ENCODE peak calls at places on chromosome 17, in six cellular contexts. One of them, this sample, is unnamed.
A peak's percentile ranks its signal among the peaks of the same experiment; 100 is the strongest.

GRCh38 chr17:67245694-67246397 is 850 bp upstream of the HELZ start:
- DNase-seq in tibial nerve: no peak
- DNase-seq in stomach: peak; percentile 46
- DNase-seq in sigmoid colon: no peak
- DNase-seq in K562: peak; percentile 72
- DNase-seq in upper lobe of left lung: peak; percentile 43
- DNase-seq in this sample: peak; percentile 62

GRCh38 chr17:27296427-27296979 is 2.6 kb downstream of the WSB1 start:
- DNase-seq in tibial nerve: no peak
- DNase-seq in stomach: no peak
- DNase-seq in sigmoid colon: no peak
- DNase-seq in K562: no peak
- DNase-seq in upper lobe of left lung: no peak
- DNase-seq in this sample: no peak

GRCh38 chr17:82198092-82198491 is 14.6 kb downstream of the CCDC57 start:
- DNase-seq in tibial nerve: no peak
- DNase-seq in stomach: no peak
- DNase-seq in sigmoid colon: no peak
- DNase-seq in K562: no peak
- DNase-seq in upper lobe of left lung: no peak
- DNase-seq in this sample: no peak

GRCh38 chr17:4599505-4600281 is 15.4 kb downstream of the SMTNL2 start:
- DNase-seq in tibial nerve: no peak
- DNase-seq in stomach: no peak
- DNase-seq in sigmoid colon: peak; percentile 75
- DNase-seq in K562: peak; percentile 31
- DNase-seq in upper lobe of left lung: no peak
- DNase-seq in this sample: no peak

GRCh38 chr17:79938696-79939435 is 96.8 kb downstream of the TBC1D16 start:
- DNase-seq in tibial nerve: no peak
- DNase-seq in stomach: no peak
- DNase-seq in sigmoid colon: no peak
- DNase-seq in K562: no peak
- DNase-seq in upper lobe of left lung: no peak
- DNase-seq in this sample: no peak

GRCh38 chr17:47615766-47616424 is 33.8 kb upstream of the KPNB1 start:
- DNase-seq in tibial nerve: no peak
- DNase-seq in stomach: no peak
- DNase-seq in sigmoid colon: no peak
- DNase-seq in K562: peak; percentile 27
- DNase-seq in upper lobe of left lung: no peak
- DNase-seq in this sample: no peak

GRCh38 chr17:37489197-37490001 is at the start of gene DUSP14:
- DNase-seq in tibial nerve: peak; percentile 34
- DNase-seq in stomach: peak; percentile 82
- DNase-seq in sigmoid colon: peak; percentile 91
- DNase-seq in K562: peak; percentile 96
- DNase-seq in upper lobe of left lung: peak; percentile 71
- DNase-seq in this sample: peak; percentile 81

GRCh38 chr17:56292010-56292409 is 138.7 kb downstream of the ANKFN1 start:
- DNase-seq in tibial nerve: no peak
- DNase-seq in stomach: no peak
- DNase-seq in sigmoid colon: no peak
- DNase-seq in K562: no peak
- DNase-seq in upper lobe of left lung: no peak
- DNase-seq in this sample: no peak

GRCh38 chr17:82031303-82031884 is at the start of gene RAC3:
- DNase-seq in tibial nerve: no peak
- DNase-seq in stomach: no peak
- DNase-seq in sigmoid colon: no peak
- DNase-seq in K562: peak; percentile 57
- DNase-seq in upper lobe of left lung: no peak
- DNase-seq in this sample: no peak

GRCh38 chr17:48439875-48440505 is 10.0 kb upstream of the SKAP1 start:
- DNase-seq in tibial nerve: no peak
- DNase-seq in stomach: peak; percentile 28
- DNase-seq in sigmoid colon: no peak
- DNase-seq in K562: no peak
- DNase-seq in upper lobe of left lung: no peak
- DNase-seq in this sample: no peak

GRCh38 chr17:65208753-65209152 is 71.6 kb downstream of the RGS9 start:
- DNase-seq in tibial nerve: no peak
- DNase-seq in stomach: no peak
- DNase-seq in sigmoid colon: no peak
- DNase-seq in K562: no peak
- DNase-seq in upper lobe of left lung: no peak
- DNase-seq in this sample: no peak

GRCh38 chr17:2011421-2012371 is 13.4 kb downstream of the RTN4RL1 start:
- DNase-seq in tibial nerve: peak; percentile 55
- DNase-seq in stomach: peak; percentile 73
- DNase-seq in sigmoid colon: no peak
- DNase-seq in K562: no peak
- DNase-seq in upper lobe of left lung: peak; percentile 79
- DNase-seq in this sample: peak; percentile 68

GRCh38 chr17:66959641-66960375 is 4.7 kb upstream of the CACNG4 start:
- DNase-seq in tibial nerve: no peak
- DNase-seq in stomach: no peak
- DNase-seq in sigmoid colon: no peak
- DNase-seq in K562: no peak
- DNase-seq in upper lobe of left lung: no peak
- DNase-seq in this sample: no peak

GRCh38 chr17:40329981-40330794 is 21.2 kb downstream of the RARA start:
- DNase-seq in tibial nerve: no peak
- DNase-seq in stomach: peak; percentile 76
- DNase-seq in sigmoid colon: peak; percentile 85
- DNase-seq in K562: peak; percentile 40
- DNase-seq in upper lobe of left lung: peak; percentile 81
- DNase-seq in this sample: peak; percentile 60

GRCh38 chr17:44071198-44071520 is 624 bp downstream of the G6PC3 start:
- DNase-seq in tibial nerve: peak; percentile 34
- DNase-seq in stomach: no peak
- DNase-seq in sigmoid colon: no peak
- DNase-seq in K562: no peak
- DNase-seq in upper lobe of left lung: no peak
- DNase-seq in this sample: no peak

GRCh38 chr17:1224330-1224729 is 44.5 kb upstream of the ABR start:
- DNase-seq in tibial nerve: no peak
- DNase-seq in stomach: no peak
- DNase-seq in sigmoid colon: no peak
- DNase-seq in K562: no peak
- DNase-seq in upper lobe of left lung: no peak
- DNase-seq in this sample: peak; percentile 33

GRCh38 chr17:79933863-79934652 is 94.8 kb upstream of the CBX4 start:
- DNase-seq in tibial nerve: no peak
- DNase-seq in stomach: peak; percentile 71
- DNase-seq in sigmoid colon: no peak
- DNase-seq in K562: no peak
- DNase-seq in upper lobe of left lung: peak; percentile 73
- DNase-seq in this sample: peak; percentile 73

GRCh38 chr17:10114931-10115535 is 83.4 kb downstream of the GAS7 start:
- DNase-seq in tibial nerve: peak; percentile 91
- DNase-seq in stomach: peak; percentile 69
- DNase-seq in sigmoid colon: peak; percentile 98
- DNase-seq in K562: no peak
- DNase-seq in upper lobe of left lung: peak; percentile 91
- DNase-seq in this sample: peak; percentile 84

GRCh38 chr17:538096-538973 is 176.3 kb downstream of the VPS53 start:
- DNase-seq in tibial nerve: no peak
- DNase-seq in stomach: no peak
- DNase-seq in sigmoid colon: no peak
- DNase-seq in K562: no peak
- DNase-seq in upper lobe of left lung: no peak
- DNase-seq in this sample: no peak

GRCh38 chr17:7317161-7317803 is 2.1 kb upstream of the GPS2 start:
- DNase-seq in tibial nerve: no peak
- DNase-seq in stomach: no peak
- DNase-seq in sigmoid colon: no peak
- DNase-seq in K562: no peak
- DNase-seq in upper lobe of left lung: no peak
- DNase-seq in this sample: no peak

GRCh38 chr17:7313890-7314718 is 1.1 kb downstream of the GPS2 start:
- DNase-seq in tibial nerve: no peak
- DNase-seq in stomach: no peak
- DNase-seq in sigmoid colon: no peak
- DNase-seq in K562: no peak
- DNase-seq in upper lobe of left lung: no peak
- DNase-seq in this sample: no peak

GRCh38 chr17:7313028-7313889 is 1.9 kb downstream of the GPS2 start:
- DNase-seq in tibial nerve: no peak
- DNase-seq in stomach: no peak
- DNase-seq in sigmoid colon: no peak
- DNase-seq in K562: no peak
- DNase-seq in upper lobe of left lung: no peak
- DNase-seq in this sample: no peak

GRCh38 chr17:7315570-7316243 is 547 bp upstream of the GPS2 start:
- DNase-seq in tibial nerve: no peak
- DNase-seq in stomach: peak; percentile 77
- DNase-seq in sigmoid colon: peak; percentile 73
- DNase-seq in K562: no peak
- DNase-seq in upper lobe of left lung: peak; percentile 43
- DNase-seq in this sample: no peak

GRCh38 chr17:7314719-7315569 is at the start of gene GPS2:
- DNase-seq in tibial nerve: peak; percentile 88
- DNase-seq in stomach: peak; percentile 97
- DNase-seq in sigmoid colon: peak; percentile 96
- DNase-seq in K562: peak; percentile 78
- DNase-seq in upper lobe of left lung: peak; percentile 94
- DNase-seq in this sample: peak; percentile 96
- TF ChIP-seq POLR2A in tibial nerve: peak; percentile 70
- TF ChIP-seq POLR2A in stomach: peak; percentile 27
- TF ChIP-seq POLR2A in sigmoid colon: peak; percentile 55
- TF ChIP-seq POLR2A in K562: peak; percentile 73
- TF ChIP-seq POLR2A in upper lobe of left lung: peak; percentile 65
- TF ChIP-seq POLR2A in this sample: peak; percentile 82

GRCh38 chr17:38620551-38621277 is 15.0 kb upstream of the SRCIN1 start:
- DNase-seq in tibial nerve: no peak
- DNase-seq in stomach: no peak
- DNase-seq in sigmoid colon: no peak
- DNase-seq in K562: no peak
- DNase-seq in upper lobe of left lung: no peak
- DNase-seq in this sample: no peak
- TF ChIP-seq EP300 in tibial nerve: no peak
- TF ChIP-seq EP300 in stomach: no peak
- TF ChIP-seq EP300 in sigmoid colon: no peak
- TF ChIP-seq EP300 in K562: no peak
- TF ChIP-seq EP300 in upper lobe of left lung: no peak
- TF ChIP-seq EP300 in this sample: no peak

GRCh38 chr17:11952610-11953009 is 44.7 kb downstream of the ZNF18 start:
- DNase-seq in tibial nerve: no peak
- DNase-seq in stomach: no peak
- DNase-seq in sigmoid colon: no peak
- DNase-seq in K562: no peak
- DNase-seq in upper lobe of left lung: no peak
- DNase-seq in this sample: no peak

GRCh38 chr17:11953924-11954323 is 43.4 kb downstream of the ZNF18 start:
- DNase-seq in tibial nerve: no peak
- DNase-seq in stomach: no peak
- DNase-seq in sigmoid colon: no peak
- DNase-seq in K562: no peak
- DNase-seq in upper lobe of left lung: no peak
- DNase-seq in this sample: no peak

GRCh38 chr17:11948791-11949190 is 48.5 kb downstream of the ZNF18 start:
- DNase-seq in tibial nerve: peak; percentile 28
- DNase-seq in stomach: no peak
- DNase-seq in sigmoid colon: no peak
- DNase-seq in K562: no peak
- DNase-seq in upper lobe of left lung: peak; percentile 27
- DNase-seq in this sample: no peak

GRCh38 chr17:11954961-11955360 is 42.3 kb downstream of the ZNF18 start:
- DNase-seq in tibial nerve: no peak
- DNase-seq in stomach: no peak
- DNase-seq in sigmoid colon: no peak
- DNase-seq in K562: no peak
- DNase-seq in upper lobe of left lung: no peak
- DNase-seq in this sample: no peak

DNA sequence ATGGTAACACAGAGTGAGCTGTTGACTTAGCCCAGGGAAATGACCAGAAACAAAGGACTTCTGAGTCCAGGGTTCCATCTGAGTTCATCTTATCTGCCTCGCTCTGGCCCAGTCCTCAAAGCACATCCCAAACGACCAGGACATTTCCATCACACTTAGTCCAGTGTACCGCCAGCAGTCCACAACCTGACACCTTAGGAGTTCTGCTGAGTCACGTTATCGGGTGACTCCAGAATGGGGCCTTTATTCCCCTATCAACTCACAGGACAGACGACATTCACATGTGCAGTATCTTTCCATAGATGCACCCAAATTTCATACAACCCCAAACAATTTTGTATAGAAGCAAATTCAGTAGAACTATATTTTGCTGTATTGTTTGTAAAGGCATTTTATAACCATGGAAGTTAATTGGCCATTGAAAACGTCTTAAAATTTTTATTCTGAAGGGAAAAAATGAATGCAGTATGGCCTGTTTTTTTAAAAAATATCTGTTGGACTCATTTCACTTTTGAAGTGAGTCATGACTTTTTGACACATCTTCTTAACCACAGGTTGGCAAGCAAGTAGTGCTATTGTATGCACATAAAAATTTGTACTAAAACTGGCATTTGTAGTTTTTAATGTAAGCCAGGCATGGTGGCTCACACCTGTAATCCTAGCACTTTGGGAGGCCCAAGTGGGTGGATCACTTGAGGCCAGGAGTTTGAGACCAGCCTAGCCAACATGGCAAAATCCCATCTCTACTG is 46.3 kb downstream of the ZNF18 start:
- DNase-seq in tibial nerve: no peak
- DNase-seq in stomach: no peak
- DNase-seq in sigmoid colon: no peak
- DNase-seq in K562: peak; percentile 33
- DNase-seq in upper lobe of left lung: no peak
- DNase-seq in this sample: no peak
- TF ChIP-seq POLR2A in tibial nerve: no peak
- TF ChIP-seq POLR2A in stomach: no peak
- TF ChIP-seq POLR2A in sigmoid colon: no peak
- TF ChIP-seq POLR2A in K562: no peak
- TF ChIP-seq POLR2A in upper lobe of left lung: no peak
- TF ChIP-seq POLR2A in this sample: no peak

GRCh38 chr17:57895382-57896060 is 45.7 kb upstream of the MRPS23 start:
- DNase-seq in tibial nerve: no peak
- DNase-seq in stomach: peak; percentile 45
- DNase-seq in sigmoid colon: peak; percentile 86
- DNase-seq in K562: no peak
- DNase-seq in upper lobe of left lung: no peak
- DNase-seq in this sample: no peak

GRCh38 chr17:57892146-57892819 is 42.4 kb upstream of the MRPS23 start:
- DNase-seq in tibial nerve: peak; percentile 90
- DNase-seq in stomach: peak; percentile 91
- DNase-seq in sigmoid colon: peak; percentile 95
- DNase-seq in K562: peak; percentile 86
- DNase-seq in upper lobe of left lung: peak; percentile 95
- DNase-seq in this sample: peak; percentile 91

GRCh38 chr17:57890857-57891232 is 41.0 kb upstream of the MRPS23 start:
- DNase-seq in tibial nerve: no peak
- DNase-seq in stomach: no peak
- DNase-seq in sigmoid colon: no peak
- DNase-seq in K562: no peak
- DNase-seq in upper lobe of left lung: no peak
- DNase-seq in this sample: no peak

GRCh38 chr17:57894848-57895247 is 45.0 kb upstream of the MRPS23 start:
- DNase-seq in tibial nerve: no peak
- DNase-seq in stomach: no peak
- DNase-seq in sigmoid colon: no peak
- DNase-seq in K562: no peak
- DNase-seq in upper lobe of left lung: no peak
- DNase-seq in this sample: no peak

GRCh38 chr17:57892820-57893595 is 43.2 kb upstream of the MRPS23 start:
- DNase-seq in tibial nerve: peak; percentile 94
- DNase-seq in stomach: peak; percentile 81
- DNase-seq in sigmoid colon: peak; percentile 99
- DNase-seq in K562: no peak
- DNase-seq in upper lobe of left lung: peak; percentile 97
- DNase-seq in this sample: peak; percentile 81
- TF ChIP-seq EP300 in tibial nerve: peak; percentile 95
- TF ChIP-seq EP300 in stomach: peak; percentile 95
- TF ChIP-seq EP300 in sigmoid colon: peak; percentile 91
- TF ChIP-seq EP300 in K562: no peak
- TF ChIP-seq EP300 in upper lobe of left lung: no peak
- TF ChIP-seq EP300 in this sample: peak; percentile 83